ENCODE peak calls at places on chromosomes 4 and X, in nine cellular contexts. B, J, Y, Q, D, A, T, O and V are unnamed samples.

GRCh38 chr4:177051473-177052060 is 258.1 kb upstream of the NEIL3 start:
- DNase-seq in B (no peak), J (no peak), Y (peak; percentile 37), Q (no peak), D (peak; percentile 55), A (peak; percentile 76), T (no peak), O (peak; percentile 63), V (no peak)

GRCh38 chrX:150486011-150486410 is 82.4 kb upstream of the MTM1 start:
- DNase-seq in B (no peak), J (no peak), Y (peak; percentile 49), Q (peak; percentile 24), D (peak; percentile 69), A (peak; percentile 79), T (peak; percentile 18), O (peak; percentile 61), V (no peak)

GRCh38 chr4:29276150-29276549 is 1444.0 kb upstream of the PCDH7 start:
- DNase-seq in B (no peak), J (no peak), Y (no peak), Q (no peak), D (no peak), A (no peak), T (no peak), O (peak; percentile 63), V (no peak)

GRCh38 chr4:90904018-90904417 is 776.8 kb downstream of the CCSER1 start:
- DNase-seq in B (no peak), J (no peak), Y (no peak), Q (no peak), D (no peak), A (no peak), T (no peak), O (no peak), V (no peak)

GRCh38 chr4:181821039-181822004 is 421.9 kb upstream of the TENM3 start:
- DNase-seq in B (no peak), J (no peak), Y (no peak), Q (no peak), D (peak; percentile 20), A (no peak), T (peak; percentile 86), O (no peak), V (no peak)

GRCh38 chrX:83008415-83008814 is 499.7 kb upstream of the POU3F4 start:
- DNase-seq in B (no peak), J (no peak), Y (no peak), Q (no peak), D (peak; percentile 5), A (no peak), T (no peak), O (peak; percentile 51), V (no peak)

GRCh38 chrX:3516051-3516541 is 169.6 kb upstream of the MXRA5 start:
- DNase-seq in B (no peak), J (no peak), Y (no peak), Q (no peak), D (peak; percentile 61), A (no peak), T (peak; percentile 82), O (no peak), V (no peak)

GRCh38 chr4:12615822-12616221 is 868.3 kb downstream of the RAB28 start:
- DNase-seq in B (no peak), J (no peak), Y (no peak), Q (no peak), D (no peak), A (no peak), T (no peak), O (peak; percentile 21), V (no peak)

GRCh38 chr4:80532674-80533333 is 197.3 kb downstream of the CFAP299 start:
- DNase-seq in B (no peak), J (no peak), Y (no peak), Q (no peak), D (no peak), A (no peak), T (no peak), O (no peak), V (no peak)

GRCh38 chr4:111812760-111813159 is 332.5 kb upstream of the FAM241A start:
- DNase-seq in B (no peak), J (no peak), Y (no peak), Q (no peak), D (no peak), A (no peak), T (no peak), O (no peak), V (no peak)

GRCh38 chr4:7737752-7738457 is 201.8 kb downstream of the AFAP1 start:
- DNase-seq in B (no peak), J (no peak), Y (no peak), Q (no peak), D (no peak), A (no peak), T (no peak), O (no peak), V (no peak)

GRCh38 chrX:87583679-87584078 is 66.1 kb downstream of the KLHL4 start:
- DNase-seq in B (no peak), J (no peak), Y (peak; percentile 61), Q (no peak), D (peak; percentile 44), A (peak; percentile 84), T (no peak), O (peak; percentile 39), V (no peak)

GRCh38 chr4:145480257-145480656 is 1.4 kb upstream of the SMAD1 start:
- DNase-seq in B (no peak), J (no peak), Y (no peak), Q (no peak), D (no peak), A (no peak), T (no peak), O (peak; percentile 27), V (no peak)

GRCh38 chrX:17812763-17813162 is 48.3 kb downstream of the RAI2 start:
- DNase-seq in B (no peak), J (no peak), Y (no peak), Q (no peak), D (peak; percentile 40), A (no peak), T (no peak), O (peak; percentile 37), V (no peak)

GRCh38 chr4:169611157-169611556 is 1.2 kb downstream of the NEK1 start:
- DNase-seq in B (no peak), J (no peak), Y (no peak), Q (no peak), D (no peak), A (no peak), T (no peak), O (no peak), V (no peak)

GRCh38 chr4:169612869-169613859 is 781 bp upstream of the NEK1 start:
- DNase-seq in B (peak; percentile 92), J (no peak), Y (peak; percentile 77), Q (peak; percentile 71), D (peak; percentile 87), A (peak; percentile 92), T (peak; percentile 71), O (peak; percentile 82), V (no peak)

GRCh38 chr4:169615467-169616106 is 3.2 kb upstream of the NEK1 start:
- DNase-seq in B (no peak), J (no peak), Y (no peak), Q (no peak), D (peak; percentile 26), A (no peak), T (peak; percentile 54), O (peak; percentile 13), V (no peak)

GRCh38 chr4:169617306-169617705 is 3.1 kb upstream of the CLCN3 start:
- DNase-seq in B (no peak), J (no peak), Y (no peak), Q (no peak), D (no peak), A (no peak), T (no peak), O (no peak), V (no peak)

GRCh38 chr4:169611991-169612868 is at the start of gene NEK1:
- DNase-seq in B (peak; percentile 97), J (peak; percentile 93), Y (peak; percentile 86), Q (peak; percentile 84), D (peak; percentile 88), A (peak; percentile 94), T (peak; percentile 77), O (peak; percentile 83), V (peak; percentile 92)
- TF ChIP-seq CTCF in B (no peak), J (no peak), Y (no peak), Q (no peak), D (no peak), A (no peak), T (no peak), O (no peak), V (no peak)

GRCh38 chr4:118881512-118882146 is 7.0 kb upstream of the SYNPO2 start:
- DNase-seq in B (no peak), J (no peak), Y (no peak), Q (no peak), D (no peak), A (peak; percentile 45), T (no peak), O (no peak), V (no peak)
- TF ChIP-seq CTCF in B (no peak), J (no peak), Y (no peak), Q (no peak), D (no peak), A (no peak), T (no peak), O (no peak), V (no peak)

DNA sequence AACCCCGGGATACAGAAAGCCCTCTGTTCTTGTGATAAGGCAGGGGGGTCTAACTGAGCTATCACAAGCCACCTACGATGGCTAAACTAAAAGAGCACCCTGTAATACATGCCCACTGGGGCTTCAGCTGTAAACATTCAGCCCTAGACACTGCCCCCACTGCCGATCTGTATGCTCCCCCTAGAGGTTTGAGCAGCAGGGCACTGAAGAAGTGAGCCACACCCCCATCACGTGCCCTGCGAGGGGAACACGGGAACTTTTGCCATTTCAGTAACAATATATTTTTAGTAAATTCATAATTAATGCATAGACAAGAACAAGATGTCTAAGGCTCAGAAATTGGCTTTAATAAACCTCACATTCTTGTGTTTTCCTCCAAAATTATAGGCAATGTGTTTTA is 235.2 kb upstream of the SFRP2 start:
- DNase-seq in B (no peak), J (no peak), Y (peak; percentile 39), Q (no peak), D (peak; percentile 22), A (peak; percentile 63), T (no peak), O (no peak), V (no peak)
- TF ChIP-seq CTCF in B (no peak), J (no peak), Y (no peak), Q (no peak), D (peak; percentile 25), A (peak; percentile 69), T (no peak), O (peak; percentile 34), V (peak; percentile 19)

GRCh38 chr4:26191353-26191752 is 129.5 kb upstream of the RBPJ start:
- DNase-seq in B (no peak), J (no peak), Y (no peak), Q (no peak), D (no peak), A (no peak), T (no peak), O (no peak), V (no peak)

GRCh38 chr4:26196567-26196966 is 124.2 kb upstream of the RBPJ start:
- DNase-seq in B (no peak), J (no peak), Y (no peak), Q (no peak), D (no peak), A (no peak), T (no peak), O (no peak), V (no peak)

GRCh38 chr4:26197018-26197779 is 123.6 kb upstream of the RBPJ start:
- DNase-seq in B (no peak), J (no peak), Y (no peak), Q (no peak), D (peak; percentile 98), A (no peak), T (peak; percentile 98), O (peak; percentile 96), V (no peak)

GRCh38 chr4:26194764-26195163 is 126.0 kb upstream of the RBPJ start:
- DNase-seq in B (no peak), J (no peak), Y (no peak), Q (no peak), D (no peak), A (no peak), T (no peak), O (no peak), V (no peak)

GRCh38 chr4:26192921-26193894 is 127.6 kb upstream of the RBPJ start:
- DNase-seq in B (no peak), J (no peak), Y (no peak), Q (no peak), D (no peak), A (no peak), T (no peak), O (no peak), V (no peak)
- TF ChIP-seq CTCF in B (peak; percentile 7), J (no peak), Y (no peak), Q (no peak), D (no peak), A (no peak), T (no peak), O (no peak), V (peak; percentile 22)